ENCODE peak calls at places on chromosomes 3 and 15, in four cellular contexts. J, X, P and E are unnamed samples.

GRCh38 chr3:1462916-1463315 is 370.1 kb downstream of the CNTN6 start:
- DNase-seq in J (no peak), X (no peak), P (no peak), E (no peak)

GRCh38 chr3:20055020-20055775 is 15.0 kb downstream of the KAT2B start:
- DNase-seq in J (no peak), X (no peak), P (no peak), E (peak)

GRCh38 chr3:175336406-175337133 is 477.4 kb downstream of the NAALADL2 start:
- DNase-seq in J (no peak), X (no peak), P (no peak), E (no peak)

GRCh38 chr3:129343643-129344360 is 65.1 kb downstream of the HMCES start:
- DNase-seq in J (peak), X (no peak), P (no peak), E (no peak)

GRCh38 chr15:85672338-85673097 is 122.2 kb downstream of the KLHL25 start:
- DNase-seq in J (no peak), X (no peak), P (no peak), E (no peak)

GRCh38 chr15:99249270-99249817 is at the start of gene TTC23:
- DNase-seq in J (peak), X (no peak), P (no peak), E (no peak)

GRCh38 chr3:35664460-35664919 is 25.2 kb downstream of the ARPP21 start:
- DNase-seq in J (no peak), X (no peak), P (peak), E (peak)

GRCh38 chr3:119205685-119206084 is 32.3 kb downstream of the UPK1B start:
- DNase-seq in J (no peak), X (no peak), P (no peak), E (no peak)

DNA sequence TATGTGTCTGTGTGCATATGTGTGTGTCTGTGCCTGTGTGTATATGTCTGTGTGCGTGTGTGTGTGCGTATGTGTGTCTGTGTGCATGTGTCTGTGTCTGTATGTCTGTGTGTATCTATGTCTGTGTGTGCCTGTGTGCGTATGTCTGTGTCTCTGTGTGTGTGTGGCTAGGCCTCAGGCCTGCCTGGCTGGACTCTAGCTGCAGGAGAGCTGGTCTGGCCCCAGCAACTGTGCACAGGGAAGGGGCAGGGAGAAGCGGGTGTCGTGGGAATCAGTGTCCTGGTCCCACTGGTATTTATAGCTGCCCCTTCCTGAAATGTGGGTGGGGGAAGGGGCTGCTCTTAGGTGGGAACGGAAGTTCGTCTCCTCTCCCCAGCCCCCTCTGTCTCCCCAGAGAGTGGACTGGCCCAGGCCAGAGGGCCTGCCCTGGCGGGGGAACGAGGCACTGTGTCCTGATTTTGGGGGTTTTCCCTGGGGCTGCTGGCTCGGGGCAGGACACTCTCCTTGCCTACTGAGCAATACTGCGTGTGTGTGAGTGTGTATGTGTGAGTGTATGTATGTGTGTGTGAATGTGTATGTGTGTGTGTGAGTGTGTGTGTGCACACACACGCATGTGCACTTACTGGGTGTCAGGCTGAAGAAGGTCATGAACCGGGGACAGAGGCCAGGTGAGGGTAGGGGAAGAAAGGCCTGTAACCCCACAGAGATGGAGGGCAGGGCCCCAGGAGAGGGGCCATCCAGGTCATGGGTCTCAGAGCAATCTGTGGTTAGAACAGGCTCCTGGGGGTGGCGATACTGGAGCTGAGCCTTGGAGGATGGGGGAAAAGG is 6.6 kb downstream of the CSPG4 start:
- DNase-seq in J (no peak), X (no peak), P (no peak), E (no peak)
- H3K4me3 ChIP-seq in J (no peak), X (no peak), P (no peak), E (no peak)

GRCh38 chr3:194838236-194838635 is 152.6 kb downstream of the FAM43A start:
- DNase-seq in J (no peak), X (no peak), P (no peak), E (no peak)
- TF ChIP-seq CTCF in J (no peak), X (no peak), P (no peak), E (no peak)

DNA sequence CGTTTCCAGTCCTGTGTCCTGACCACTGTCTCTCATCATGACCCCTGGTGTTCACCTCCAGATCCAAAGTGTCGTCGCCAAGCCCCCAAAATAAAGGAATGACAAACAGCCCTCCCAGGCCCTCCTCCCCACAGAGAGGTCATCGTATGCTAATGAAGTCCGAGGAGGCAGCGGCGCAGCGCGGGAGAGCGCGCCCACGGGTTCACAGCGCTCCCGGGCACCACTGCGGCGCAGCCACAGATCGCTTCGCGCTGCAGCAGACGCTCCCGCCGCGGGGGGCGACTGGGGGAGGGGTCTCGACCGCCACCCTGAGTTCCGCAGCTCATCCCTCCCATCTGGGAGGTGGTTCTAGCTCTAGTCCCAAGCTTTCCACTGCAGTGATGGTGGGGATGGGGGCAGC is 1.3 kb downstream of the DGKG start:
- DNase-seq in J (no peak), X (no peak), P (peak), E (no peak)
- H3K4me3 ChIP-seq in J (no peak), X (peak), P (peak), E (no peak)

GRCh38 chr3:139935071-139935865 is at the start of gene CLSTN2:
- DNase-seq in J (peak), X (no peak), P (peak), E (peak)

GRCh38 chr3:139935866-139936817 is 1.2 kb downstream of the CLSTN2 start:
- DNase-seq in J (peak), X (no peak), P (peak), E (no peak)

GRCh38 chr3:139930201-139930600 is 4.8 kb upstream of the CLSTN2 start:
- DNase-seq in J (no peak), X (no peak), P (no peak), E (no peak)

GRCh38 chr3:139937674-139938279 is 2.8 kb downstream of the CLSTN2 start:
- DNase-seq in J (peak), X (no peak), P (peak), E (peak)

DNA sequence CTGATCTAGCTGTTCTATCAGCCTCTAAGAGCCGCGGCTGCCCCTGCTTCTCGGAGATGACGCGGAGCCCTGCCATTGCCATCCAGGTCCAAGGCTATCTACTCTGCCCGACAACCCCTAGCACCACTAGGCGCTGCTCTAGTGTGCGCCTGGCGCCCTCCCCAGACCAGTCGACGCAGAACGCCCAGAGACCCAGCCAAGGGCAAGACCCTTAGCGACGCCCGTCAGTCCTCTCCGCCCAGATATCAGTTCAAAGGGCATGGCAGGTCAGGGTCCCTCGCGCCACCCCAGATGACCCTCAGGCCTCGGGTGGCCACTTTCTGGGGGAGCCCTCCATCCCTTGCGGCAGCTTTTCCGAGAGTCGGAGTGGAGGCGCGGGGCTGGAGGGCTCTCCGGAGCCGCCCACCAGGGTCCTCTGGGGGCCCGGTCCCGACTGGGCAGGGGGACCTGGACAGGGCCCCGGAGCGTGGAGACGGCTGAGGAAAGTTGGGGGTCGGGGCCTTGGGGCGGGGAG is 371 bp upstream of the CLSTN2 start:
- DNase-seq in J (peak), X (no peak), P (peak), E (peak)
- TF ChIP-seq CTCF in J (no peak), X (peak), P (peak), E (no peak)

GRCh38 chr15:101617390-101617965 is 34.7 kb downstream of the TM2D3 start:
- DNase-seq in J (no peak), X (no peak), P (no peak), E (no peak)

GRCh38 chr15:101614761-101615160 is 37.4 kb downstream of the TM2D3 start:
- DNase-seq in J (no peak), X (no peak), P (no peak), E (no peak)

GRCh38 chr15:101615414-101615985 is 36.7 kb downstream of the TM2D3 start:
- DNase-seq in J (peak), X (no peak), P (no peak), E (no peak)

GRCh38 chr15:101618056-101618455 is 34.1 kb downstream of the TM2D3 start:
- DNase-seq in J (no peak), X (no peak), P (no peak), E (no peak)

DNA sequence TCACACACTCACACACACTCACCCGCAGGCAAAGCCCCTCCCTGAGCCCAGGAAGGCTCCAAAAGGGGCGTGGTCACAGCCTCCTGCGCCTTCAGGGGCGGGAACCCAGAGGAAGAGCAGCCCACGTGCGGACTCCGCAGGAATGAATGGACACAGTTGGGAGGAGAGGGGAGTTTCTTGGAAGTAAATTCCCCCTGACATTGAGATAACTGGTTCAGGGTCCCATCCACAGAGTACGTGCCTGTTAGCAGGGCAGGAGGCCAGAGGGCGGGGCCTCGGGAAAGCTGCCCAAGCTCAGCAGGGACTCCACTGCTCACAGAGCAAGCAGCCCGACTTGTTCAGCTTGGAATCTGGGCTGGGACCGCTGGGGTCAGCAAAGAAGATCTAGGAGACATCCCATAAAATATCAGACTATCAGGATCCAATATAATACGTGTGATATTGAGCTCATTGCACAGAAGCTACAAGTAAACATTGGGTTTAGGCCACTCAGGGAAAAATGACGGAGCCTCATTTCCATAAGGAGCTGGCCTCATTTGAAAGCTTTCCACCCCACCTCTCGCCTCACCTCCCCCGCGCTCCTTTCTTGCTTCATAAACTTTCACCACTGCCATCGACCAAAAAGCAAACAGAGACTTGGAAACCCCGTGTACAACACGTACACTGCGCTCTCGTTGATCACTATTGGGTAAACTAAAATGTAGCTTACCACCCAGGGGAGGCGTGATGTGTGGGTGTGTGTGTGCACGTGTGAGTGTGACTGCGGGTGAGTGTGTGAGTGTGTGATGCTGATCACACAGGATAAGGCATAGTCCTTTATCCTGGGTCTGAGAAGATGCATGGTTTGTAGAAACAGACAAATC is 36.0 kb downstream of the TM2D3 start:
- DNase-seq in J (peak), X (no peak), P (peak), E (no peak)
- H3K4me3 ChIP-seq in J (no peak), X (peak), P (no peak), E (no peak)

GRCh38 chr3:134628884-134629283 is 21.9 kb downstream of the KY start:
- DNase-seq in J (no peak), X (no peak), P (peak), E (no peak)
- TF ChIP-seq CTCF in J (no peak), X (no peak), P (no peak), E (no peak)